ENCODE peak calls at places on chromosomes 7 and 10, in eight cellular contexts. W is astrocyte of the cerebellum, X is PC-9, A is choroid plexus epithelial cell, P is AG04450, S is mucosa of descending colon, V is upper lobe of right lung, L is nephron progenitor cell. O is an unnamed sample.
A peak's percentile ranks its signal among the peaks of the same experiment; 100 is the strongest.

GRCh38 chr10:65204999-65205398 is 1683.8 kb downstream of the REEP3 start:
- DNase-seq in W (no peak), X (no peak), A (no peak), P (no peak), S (no peak), V (no peak), L (no peak), O (no peak)

GRCh38 chr7:33722383-33723096 is 182.8 kb upstream of the BMPER start:
- DNase-seq in W (no peak), X (peak; percentile 89), A (peak; percentile 73), P (no peak), S (no peak), V (no peak), L (peak; percentile 59), O (peak; percentile 30)

GRCh38 chr7:27225005-27225934 is 17.3 kb upstream of the EVX1 start:
- DNase-seq in W (no peak), X (no peak), A (no peak), P (no peak), S (no peak), V (no peak), L (peak; percentile 60), O (no peak)

GRCh38 chr7:76273503-76273902 is 29.0 kb upstream of the HSPB1 start:
- DNase-seq in W (no peak), X (no peak), A (no peak), P (no peak), S (no peak), V (no peak), L (no peak), O (no peak)

GRCh38 chr7:5420841-5421625 is 2.6 kb downstream of the TNRC18 start:
- DNase-seq in W (no peak), X (peak; percentile 35), A (peak; percentile 22), P (no peak), S (no peak), V (peak; percentile 77), L (peak; percentile 37), O (peak; percentile 15)

GRCh38 chr10:69629897-69630650 is at the start of gene FAM241B:
- DNase-seq in W (no peak), X (peak; percentile 86), A (peak; percentile 34), P (no peak), S (peak; percentile 84), V (peak; percentile 90), L (peak; percentile 85), O (peak; percentile 85)

GRCh38 chr7:13628231-13629001 is 361.1 kb downstream of the ETV1 start:
- DNase-seq in W (no peak), X (no peak), A (peak; percentile 67), P (no peak), S (no peak), V (no peak), L (no peak), O (no peak)

GRCh38 chr7:20797174-20798080 is 10.7 kb upstream of the SP8 start:
- DNase-seq in W (no peak), X (no peak), A (no peak), P (no peak), S (peak; percentile 28), V (peak; percentile 67), L (no peak), O (no peak)

GRCh38 chr7:152313879-152314604 is 121.8 kb downstream of the KMT2C start:
- DNase-seq in W (peak; percentile 82), X (peak; percentile 33), A (peak; percentile 97), P (peak; percentile 29), S (peak; percentile 47), V (no peak), L (no peak), O (no peak)

GRCh38 chr7:129388353-129389098 is 45.7 kb upstream of the STRIP2 start:
- DNase-seq in W (no peak), X (no peak), A (no peak), P (no peak), S (no peak), V (no peak), L (no peak), O (no peak)

GRCh38 chr7:129390314-129390713 is 43.9 kb upstream of the STRIP2 start:
- DNase-seq in W (no peak), X (no peak), A (no peak), P (no peak), S (no peak), V (no peak), L (no peak), O (no peak)

GRCh38 chr7:129387537-129387936 is 46.7 kb upstream of the STRIP2 start:
- DNase-seq in W (no peak), X (no peak), A (no peak), P (no peak), S (no peak), V (no peak), L (no peak), O (no peak)

GRCh38 chr7:129391546-129392211 is 42.6 kb upstream of the STRIP2 start:
- DNase-seq in W (no peak), X (no peak), A (no peak), P (no peak), S (no peak), V (no peak), L (no peak), O (no peak)

GRCh38 chr7:129389829-129390228 is 44.4 kb upstream of the STRIP2 start:
- DNase-seq in W (no peak), X (no peak), A (no peak), P (no peak), S (no peak), V (no peak), L (no peak), O (no peak)
- TF ChIP-seq CTCF in W (no peak), X (no peak), A (peak; percentile 10), P (peak; percentile 4), S (no peak), V (no peak), L (no peak), O (peak; percentile 23)

GRCh38 chr10:80945267-80945880 is 407.7 kb downstream of the SH2D4B start:
- DNase-seq in W (no peak), X (no peak), A (no peak), P (no peak), S (peak; percentile 9), V (no peak), L (no peak), O (no peak)
- TF ChIP-seq CTCF in W (peak; percentile 49), X (peak; percentile 42), A (no peak), P (no peak), S (no peak), V (peak; percentile 41), L (peak; percentile 73), O (peak; percentile 66)

GRCh38 chr7:93551063-93551895 is 23.2 kb downstream of the CALCR start:
- DNase-seq in W (peak; percentile 39), X (peak; percentile 6), A (peak; percentile 82), P (peak; percentile 18), S (peak; percentile 39), V (no peak), L (no peak), O (no peak)
- TF ChIP-seq CTCF in W (peak; percentile 61), X (peak; percentile 68), A (peak; percentile 67), P (peak; percentile 65), S (peak; percentile 14), V (peak; percentile 53), L (peak; percentile 64), O (peak; percentile 77)

GRCh38 chr10:23530079-23530478 is 91.2 kb downstream of the OTUD1 start:
- DNase-seq in W (peak; percentile 1), X (no peak), A (peak; percentile 59), P (no peak), S (no peak), V (no peak), L (no peak), O (no peak)
- TF ChIP-seq CTCF in W (peak; percentile 3), X (peak; percentile 64), A (peak; percentile 53), P (peak; percentile 47), S (no peak), V (peak; percentile 46), L (no peak), O (peak; percentile 48)

DNA sequence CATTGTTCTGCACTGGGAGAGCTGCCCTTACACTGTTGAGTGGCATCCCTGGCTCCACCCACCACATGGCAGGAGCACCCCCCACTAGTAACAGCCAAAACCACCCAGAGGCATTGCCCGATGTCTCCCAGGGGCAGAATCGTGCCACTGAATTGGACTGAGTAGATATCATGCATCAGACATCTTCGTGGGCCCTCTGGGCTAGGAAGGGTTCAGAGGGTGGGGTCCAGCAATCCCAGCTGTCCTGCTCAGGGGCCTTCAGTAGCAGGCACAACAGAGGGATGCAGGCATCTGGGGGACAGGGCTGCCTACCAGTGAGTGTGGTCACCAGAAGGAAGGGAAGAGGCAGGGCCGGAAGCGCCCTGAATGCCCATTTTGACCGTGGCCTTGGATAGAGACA is 119.7 kb upstream of the PPP2R2D start:
- DNase-seq in W (no peak), X (no peak), A (no peak), P (no peak), S (no peak), V (no peak), L (no peak), O (no peak)
- TF ChIP-seq CTCF in W (no peak), X (no peak), A (no peak), P (no peak), S (no peak), V (no peak), L (no peak), O (no peak)

O was measured in progenitor cell of endocrine pancreas.